ENCODE peak calls at places on chromosomes 6 and 20, in ten cellular contexts. L, Y, N, O, T, V, Q, P, U and M are unnamed samples.

GRCh38 chr20:9590189-9590588 is 75.8 kb downstream of the LAMP5 start:
- DNase-seq in P (no peak), Q (no peak), L (no peak), U (no peak), T (peak; percentile 59), V (no peak), O (no peak), Y (peak; percentile 51), N (no peak), M (peak; percentile 37)

GRCh38 chr20:1934162-1934561 is 39.0 kb downstream of the SIRPA start:
- DNase-seq in P (no peak), V (no peak), Y (peak; percentile 32), U (peak; percentile 88), N (no peak), L (no peak), O (no peak), T (peak; percentile 58), Q (no peak), M (no peak)

GRCh38 chr6:145813285-145814034 is 1.1 kb downstream of the FBXO30 start:
- DNase-seq in T (peak; percentile 61), L (no peak), Y (peak; percentile 74), V (no peak), P (no peak), N (no peak), O (no peak), U (peak; percentile 38), Q (no peak), M (no peak)

GRCh38 chr20:38210741-38211140 is 45.7 kb upstream of the TGM2 start:
- DNase-seq in N (peak; percentile 61), T (peak; percentile 42), L (no peak), Y (peak; percentile 65), V (no peak), Q (no peak), O (no peak), U (peak; percentile 44), P (no peak), M (no peak)

GRCh38 chr20:17504326-17504897 is 26.8 kb downstream of the BFSP1 start:
- DNase-seq in Q (peak; percentile 44), V (peak; percentile 40), U (peak; percentile 25), P (no peak), T (no peak), Y (no peak), O (no peak), N (no peak), L (peak; percentile 25), M (no peak)

GRCh38 chr6:40854592-40854991 is 184.4 kb downstream of the UNC5CL start:
- DNase-seq in T (no peak), Q (no peak), P (no peak), L (no peak), U (no peak), Y (no peak), O (no peak), N (no peak), V (no peak), M (no peak)

GRCh38 chr6:119147101-119148053 is 68.9 kb upstream of the FAM184A start:
- DNase-seq in P (no peak), N (peak; percentile 61), T (peak; percentile 95), U (peak; percentile 89), Y (peak; percentile 99), Q (peak; percentile 52), O (no peak), L (peak; percentile 83), V (peak; percentile 60), M (peak; percentile 89)

GRCh38 chr20:5569021-5569420 is 181.2 kb upstream of the SHLD1 start:
- DNase-seq in O (no peak), U (peak; percentile 22), Q (no peak), T (peak; percentile 58), N (no peak), V (peak; percentile 68), P (no peak), Y (peak; percentile 49), L (peak; percentile 48), M (peak; percentile 84)

GRCh38 chr6:154112181-154112809 is 73.3 kb downstream of the OPRM1 start:
- DNase-seq in V (no peak), O (no peak), T (peak; percentile 96), P (no peak), U (no peak), Y (peak; percentile 64), Q (no peak), N (no peak), L (no peak), M (no peak)

GRCh38 chr20:53077373-53078205 is 105.4 kb downstream of the TSHZ2 start:
- DNase-seq in Y (no peak), P (no peak), Q (no peak), V (no peak), O (no peak), N (no peak), T (peak; percentile 72), L (no peak), U (peak; percentile 44), M (peak; percentile 69)

GRCh38 chr20:43722153-43722505 is 4.7 kb downstream of the GTSF1L start:
- DNase-seq in O (no peak), V (peak; percentile 40), T (no peak), Y (no peak), L (no peak), P (no peak), U (no peak), Q (no peak), N (no peak), M (no peak)

GRCh38 chr6:74879970-74880369 is 325.9 kb downstream of the COL12A1 start:
- DNase-seq in T (no peak), Y (no peak), Q (no peak), P (no peak), L (no peak), O (no peak), V (no peak), U (no peak), N (no peak), M (no peak)

GRCh38 chr6:158870418-158870957 is 51.3 kb upstream of the EZR start:
- DNase-seq in U (no peak), N (no peak), T (peak; percentile 61), L (no peak), V (no peak), Q (no peak), O (no peak), P (no peak), Y (no peak), M (no peak)

GRCh38 chr20:9994676-9995075 is 40.1 kb upstream of the ANKEF1 start:
- DNase-seq in U (no peak), T (no peak), L (no peak), N (no peak), V (no peak), Y (no peak), O (no peak), Q (no peak), P (no peak), M (no peak)

GRCh38 chr6:24872769-24873168 is 63.0 kb downstream of the RIPOR2 start:
- DNase-seq in L (no peak), T (no peak), U (no peak), O (no peak), Q (no peak), V (no peak), N (no peak), Y (no peak), P (no peak), M (no peak)

GRCh38 chr6:149717255-149717587 is 680 bp downstream of the LATS1 start:
- DNase-seq in N (no peak), Y (no peak), L (no peak), U (no peak), V (no peak), O (no peak), P (no peak), Q (no peak), T (no peak), M (no peak)

GRCh38 chr6:75283907-75284284 is 696 bp downstream of the TMEM30A start:
- DNase-seq in N (no peak), L (no peak), Y (no peak), P (no peak), U (no peak), T (no peak), O (no peak), V (peak; percentile 37), Q (no peak), M (peak; percentile 26)

GRCh38 chr6:149831380-149831820 is 32.8 kb downstream of the LRP11 start:
- DNase-seq in N (no peak), Q (no peak), U (no peak), O (no peak), T (no peak), Y (no peak), L (no peak), V (no peak), P (no peak), M (no peak)

GRCh38 chr6:89324304-89324703 is 9.2 kb upstream of the GABRR2 start:
- DNase-seq in O (no peak), P (no peak), Y (no peak), L (no peak), Q (no peak), U (no peak), V (no peak), T (no peak), N (no peak), M (no peak)

GRCh38 chr20:35302421-35303335 is 10.5 kb upstream of the FAM83C start:
- DNase-seq in U (no peak), O (no peak), L (no peak), V (no peak), T (peak; percentile 52), P (no peak), N (no peak), Y (peak; percentile 89), Q (no peak), M (no peak)

GRCh38 chr6:43628392-43629103 is 516 bp downstream of the GTPBP2 start:
- DNase-seq in Y (peak; percentile 33), U (peak; percentile 63), T (peak; percentile 36), L (peak; percentile 71), P (peak; percentile 58), N (peak; percentile 63), O (no peak), V (peak; percentile 76), Q (no peak), M (peak; percentile 58)

GRCh38 chr6:7919871-7920270 is 9.3 kb upstream of the TXNDC5 start:
- DNase-seq in N (no peak), Y (peak; percentile 86), T (peak; percentile 95), V (no peak), L (peak; percentile 26), P (peak; percentile 54), O (no peak), U (peak; percentile 21), Q (no peak), M (peak; percentile 71)

GRCh38 chr6:11007715-11008608 is 36.1 kb downstream of the ELOVL2 start:
- DNase-seq in U (no peak), O (no peak), V (no peak), Q (no peak), N (no peak), Y (peak; percentile 74), T (peak; percentile 82), L (peak; percentile 31), P (no peak), M (peak; percentile 2)

GRCh38 chr6:105835373-105835772 is 250.8 kb upstream of the PRDM1 start:
- DNase-seq in V (no peak), O (no peak), N (no peak), T (peak; percentile 87), P (peak; percentile 39), L (peak; percentile 14), Q (no peak), U (no peak), Y (peak; percentile 23), M (peak; percentile 46)

GRCh38 chr20:64160118-64160517 is 4.1 kb upstream of the MYT1 start:
- DNase-seq in L (no peak), Y (no peak), U (no peak), O (no peak), Q (no peak), P (no peak), N (no peak), T (no peak), V (no peak), M (no peak)

GRCh38 chr6:106692823-106693216 is 63.4 kb downstream of the QRSL1 start:
- DNase-seq in T (peak; percentile 24), O (no peak), U (no peak), N (no peak), L (no peak), Q (no peak), P (no peak), V (no peak), Y (no peak), M (no peak)

GRCh38 chr6:64985726-64986125 is 721.3 kb downstream of the EYS start:
- DNase-seq in O (no peak), V (no peak), P (no peak), Q (no peak), L (no peak), N (no peak), U (no peak), T (no peak), Y (no peak), M (no peak)

GRCh38 chr6:14567842-14568241 is 450.3 kb downstream of the CD83 start:
- DNase-seq in L (no peak), O (no peak), T (no peak), N (no peak), Q (no peak), Y (no peak), P (no peak), U (no peak), V (no peak), M (no peak)